ENCODE peak calls at places on chromosomes 13 and 19, in five cellular contexts. Z, X, F, O and Y are unnamed samples.
A peak's percentile ranks its signal among the peaks of the same experiment; 100 is the strongest.

GRCh38 chr13:85520445-85520844 is 278.8 kb downstream of the SLITRK6 start:
- DNase-seq in F (no peak), Z (peak; percentile 79), O (no peak), X (peak; percentile 59), Y (peak; percentile 84)

GRCh38 chr13:33278923-33279322 is 6.6 kb downstream of the STARD13 start:
- DNase-seq in F (no peak), Z (no peak), X (no peak), O (no peak), Y (no peak)

GRCh38 chr13:80871481-80871880 is 530.6 kb upstream of the SPRY2 start:
- DNase-seq in F (no peak), X (peak; percentile 82), O (no peak), Z (no peak), Y (peak; percentile 4)

GRCh38 chr13:35720690-35721554 is 244.4 kb upstream of the MAB21L1 start:
- DNase-seq in Z (peak; percentile 46), F (peak; percentile 74), X (peak; percentile 70), O (peak; percentile 46), Y (peak; percentile 83)

GRCh38 chr13:36096411-36097184 is 34.6 kb downstream of the DCLK1 start:
- DNase-seq in Z (no peak), X (no peak), F (no peak), O (no peak), Y (peak; percentile 78)

GRCh38 chr19:48111280-48111679 is 663 bp upstream of the PLA2G4C start:
- DNase-seq in O (no peak), F (no peak), Z (no peak), X (no peak), Y (no peak)

GRCh38 chr19:13781547-13781946 is 7.3 kb downstream of the C19orf53 start:
- DNase-seq in O (no peak), X (peak; percentile 67), F (peak; percentile 64), Z (peak; percentile 81), Y (peak; percentile 98)

GRCh38 chr13:32645854-32646253 is 59.6 kb downstream of the PDS5B start:
- DNase-seq in F (no peak), O (peak; percentile 21), X (no peak), Z (no peak), Y (no peak)

GRCh38 chr19:53818756-53819155 is 5.4 kb downstream of the NLRP12 start:
- DNase-seq in Z (no peak), O (no peak), F (no peak), X (no peak), Y (no peak)

GRCh38 chr13:59601993-59602392 is 561.7 kb downstream of the DIAPH3 start:
- DNase-seq in O (no peak), Z (no peak), X (no peak), F (no peak), Y (no peak)

GRCh38 chr19:16268676-16269319 is 55.8 kb upstream of the KLF2 start:
- DNase-seq in X (no peak), F (no peak), Z (no peak), O (no peak), Y (no peak)

GRCh38 chr19:13002970-13003540 is 7.8 kb downstream of the NFIX start:
- DNase-seq in Z (no peak), X (no peak), F (no peak), O (no peak), Y (no peak)

GRCh38 chr19:19537321-19538048 is 580 bp upstream of the CILP2 start:
- DNase-seq in O (no peak), X (peak; percentile 19), Z (no peak), F (no peak), Y (no peak)

GRCh38 chr13:45156565-45157361 is 36.5 kb downstream of the GTF2F2 start:
- DNase-seq in X (no peak), Z (peak; percentile 9), F (no peak), O (no peak), Y (no peak)

GRCh38 chr13:31045621-31046081 is 113.2 kb downstream of the TEX26 start:
- DNase-seq in F (no peak), X (peak; percentile 93), O (peak; percentile 80), Z (peak; percentile 97), Y (peak; percentile 88)

GRCh38 chr19:33819875-33820781 is 23.5 kb downstream of the KCTD15 start:
- DNase-seq in F (peak; percentile 61), X (peak; percentile 85), Z (peak; percentile 12), O (peak; percentile 53), Y (peak; percentile 91)

GRCh38 chr13:24276310-24276709 is 33.1 kb upstream of the C1QTNF9 start:
- DNase-seq in F (no peak), O (no peak), Z (no peak), X (no peak), Y (no peak)

GRCh38 chr13:94673841-94674240 is 38.5 kb downstream of the SOX21 start:
- DNase-seq in Z (no peak), X (peak; percentile 25), F (no peak), O (no peak), Y (no peak)

GRCh38 chr19:39949026-39949747 is 14.8 kb upstream of the FCGBP start:
- DNase-seq in X (no peak), O (no peak), Z (no peak), F (no peak), Y (no peak)

GRCh38 chr13:44815507-44816074 is 173.7 kb downstream of the NUFIP1 start:
- DNase-seq in X (peak; percentile 91), O (no peak), Z (peak; percentile 98), F (peak; percentile 43), Y (peak; percentile 97)

GRCh38 chr13:38223093-38223492 is 126.6 kb upstream of the UFM1 start:
- DNase-seq in F (peak; percentile 38), X (peak; percentile 19), O (no peak), Z (peak; percentile 1), Y (peak; percentile 36)

GRCh38 chr19:39379865-39380399 is 11.0 kb downstream of the PAF1 start:
- DNase-seq in X (no peak), O (no peak), Z (no peak), F (no peak), Y (no peak)

GRCh38 chr19:52601025-52601973 is 31.2 kb downstream of the ZNF701 start:
- DNase-seq in O (peak; percentile 95), F (peak; percentile 83), Z (peak; percentile 87), X (peak; percentile 93), Y (peak; percentile 98)

GRCh38 chr13:30371649-30372265 is 50.5 kb upstream of the UBE2L5 start:
- DNase-seq in F (no peak), O (peak; percentile 96), Z (peak; percentile 82), X (peak; percentile 69), Y (peak; percentile 54)

GRCh38 chr19:50329146-50329925 is at the start of gene KCNC3:
- DNase-seq in F (peak; percentile 100), O (peak; percentile 20), Z (peak; percentile 83), X (peak; percentile 99), Y (peak; percentile 89)

GRCh38 chr19:50332014-50332263 is 2.8 kb upstream of the KCNC3 start:
- DNase-seq in O (no peak), F (no peak), Z (no peak), X (no peak), Y (no peak)

GRCh38 chr19:50332264-50333038 is 3.3 kb upstream of the KCNC3 start:
- DNase-seq in X (peak; percentile 20), O (no peak), Z (no peak), F (no peak), Y (no peak)

GRCh38 chr19:50331187-50332013 is 2.2 kb upstream of the KCNC3 start:
- DNase-seq in Z (no peak), O (no peak), X (no peak), F (no peak), Y (no peak)

GRCh38 chr19:50330365-50331078 is 1.3 kb upstream of the KCNC3 start:
- DNase-seq in F (peak; percentile 95), Z (peak; percentile 1), O (peak; percentile 94), X (peak; percentile 80), Y (peak; percentile 49)
- H3K4me3 ChIP-seq in F (peak overlapping the region; percentile 85), Z (no peak overlapping the region), O (peak overlapping the region; percentile 22), X (peak overlapping the region; percentile 55), Y (no peak overlapping the region)

GRCh38 chr13:110334841-110335490 is 27.9 kb downstream of the COL4A2 start:
- DNase-seq in O (no peak), X (no peak), F (no peak), Z (no peak), Y (no peak)

GRCh38 chr13:110332750-110333149 is 25.7 kb downstream of the COL4A2 start:
- DNase-seq in O (no peak), X (no peak), F (no peak), Z (peak; percentile 65), Y (no peak)

GRCh38 chr13:110334256-110334655 is 27.2 kb downstream of the COL4A2 start:
- DNase-seq in O (no peak), Z (peak; percentile 76), X (no peak), F (no peak), Y (no peak)

GRCh38 chr13:110336108-110336507 is 29.0 kb downstream of the COL4A2 start:
- DNase-seq in X (no peak), Z (no peak), F (no peak), O (no peak), Y (no peak)

GRCh38 chr13:110333837-110334236 is 26.8 kb downstream of the COL4A2 start:
- DNase-seq in Z (no peak), O (no peak), F (no peak), X (no peak), Y (no peak)
- H3K9ac ChIP-seq in Z (no peak overlapping the region), O (no peak overlapping the region), F (no peak overlapping the region), X (no peak overlapping the region), Y (no peak overlapping the region)

DNA sequence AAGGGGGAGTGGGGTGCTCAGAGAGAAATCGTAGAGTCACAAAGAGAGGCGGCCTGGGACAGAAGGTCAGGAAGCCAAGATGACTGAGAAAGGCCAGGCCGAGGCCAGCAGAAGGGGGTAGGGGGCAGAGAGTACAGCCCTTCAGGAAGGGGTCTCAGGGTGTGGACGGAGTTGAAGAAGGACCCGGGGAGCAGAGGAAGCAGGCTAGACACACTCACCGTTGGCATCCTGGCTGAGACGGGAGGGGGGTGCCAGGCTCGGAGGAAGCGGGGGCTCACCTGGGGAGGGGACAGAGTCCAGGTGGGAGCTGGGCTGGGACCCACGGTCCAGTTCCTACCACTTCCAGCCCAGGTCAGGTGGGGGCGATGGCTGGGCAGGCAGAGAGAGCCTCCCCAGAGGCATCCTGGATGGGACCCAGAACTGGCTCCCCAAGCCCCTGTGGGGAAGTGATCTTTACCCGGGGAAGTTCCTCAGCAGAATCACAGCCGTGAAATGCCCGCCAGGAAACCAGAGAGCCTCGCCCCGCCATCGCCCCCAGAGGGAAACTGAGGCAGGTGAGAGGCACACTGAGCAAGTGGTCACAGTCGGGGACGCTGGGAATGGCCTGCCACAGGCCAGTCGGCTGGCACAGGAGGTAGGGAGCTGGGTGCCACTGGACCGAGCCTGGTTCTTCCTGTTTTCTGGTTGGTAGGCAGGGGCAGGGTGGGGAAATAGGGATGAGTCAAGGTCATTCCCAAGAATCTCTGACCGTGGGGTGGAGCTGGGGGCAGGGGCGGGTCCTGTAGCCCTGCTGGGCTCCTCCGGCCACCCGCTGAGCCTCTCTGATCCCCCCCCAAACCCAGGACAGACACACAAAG is 1.3 kb downstream of the MATK start:
- DNase-seq in F (no peak), O (no peak), X (peak; percentile 29), Z (no peak), Y (no peak)
- H3K4me3 ChIP-seq in F (no peak overlapping the region), O (no peak overlapping the region), X (no peak overlapping the region), Z (no peak overlapping the region), Y (no peak overlapping the region)

DNA sequence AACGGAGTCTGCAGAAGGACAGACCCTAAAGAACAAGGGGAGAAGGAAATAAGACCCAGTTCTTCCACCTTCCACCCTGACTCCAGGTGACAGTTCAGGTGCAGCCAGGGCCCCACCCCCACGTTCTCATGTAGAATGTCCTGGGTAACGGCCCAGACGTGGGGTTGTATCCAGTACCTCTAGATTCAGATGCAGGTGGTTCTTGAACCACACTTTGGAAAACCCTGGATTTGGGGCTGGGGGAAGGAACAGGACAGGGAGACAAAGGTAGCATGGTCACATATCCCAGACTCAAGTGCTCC is 2.2 kb downstream of the DMPK start:
- DNase-seq in X (no peak), F (no peak), Z (no peak), O (no peak), Y (no peak)
- H3K9ac ChIP-seq in X (no peak overlapping the region), F (no peak overlapping the region), Z (no peak overlapping the region), O (no peak overlapping the region), Y (peak overlapping the region; percentile 96)